ENCODE peak calls at places on chromosome 19, in five cellular contexts. B, E, L, P and N are unnamed samples.

GRCh38 chr19:46416077-46416709 is 2.8 kb upstream of the CCDC8 start:
- DNase-seq in B (peak; percentile 87), E (peak; percentile 87), L (peak; percentile 35), P (peak; percentile 98), N (peak; percentile 91)

GRCh38 chr19:29487432-29487831 is 38.4 kb upstream of the VSTM2B start:
- DNase-seq in B (no peak), E (no peak), L (no peak), P (no peak), N (no peak)

GRCh38 chr19:54594737-54595136 is 1.3 kb downstream of the LILRA1 start:
- DNase-seq in B (no peak), E (no peak), L (no peak), P (no peak), N (no peak)

GRCh38 chr19:51342631-51343569 is 961 bp upstream of the VSIG10L start:
- DNase-seq in B (no peak), E (no peak), L (no peak), P (no peak), N (no peak)

GRCh38 chr19:2923510-2923909 is 21.3 kb downstream of the ZNF77 start:
- DNase-seq in B (no peak), E (no peak), L (no peak), P (no peak), N (peak; percentile 82)

GRCh38 chr19:42420055-42420544 is 7.1 kb downstream of the LIPE start:
- DNase-seq in B (peak; percentile 44), E (no peak), L (no peak), P (peak; percentile 66), N (peak; percentile 44)

GRCh38 chr19:19538077-19538764 is at the start of gene CILP2:
- DNase-seq in B (no peak), E (no peak), L (no peak), P (peak; percentile 86), N (no peak)

GRCh38 chr19:39296055-39296645 is at the start of gene IFNL1:
- DNase-seq in B (no peak), E (no peak), L (no peak), P (no peak), N (no peak)

GRCh38 chr19:33098023-33098652 is 17.2 kb downstream of the GPATCH1 start:
- DNase-seq in B (no peak), E (no peak), L (no peak), P (no peak), N (no peak)

GRCh38 chr19:56538761-56539263 is at the start of gene ZFP28:
- DNase-seq in B (no peak), E (peak; percentile 85), L (peak; percentile 62), P (no peak), N (no peak)

GRCh38 chr19:58355891-58356235 is 2.6 kb upstream of the A1BG start:
- DNase-seq in B (no peak), E (no peak), L (no peak), P (no peak), N (no peak)

GRCh38 chr19:15544283-15544682 is 36.0 kb downstream of the CYP4F22 start:
- DNase-seq in B (no peak), E (no peak), L (no peak), P (no peak), N (no peak)

GRCh38 chr19:7506385-7507328 is 9.2 kb upstream of the ZNF358 start:
- DNase-seq in B (peak; percentile 61), E (peak; percentile 60), L (peak; percentile 82), P (peak; percentile 91), N (peak; percentile 90)

GRCh38 chr19:4518345-4519171 is at the start of gene PLIN4:
- DNase-seq in B (no peak), E (peak; percentile 83), L (no peak), P (no peak), N (peak; percentile 28)

GRCh38 chr19:10260141-10260584 is 8.1 kb downstream of the MRPL4 start:
- DNase-seq in B (no peak), E (no peak), L (no peak), P (no peak), N (no peak)

GRCh38 chr19:45231891-45232290 is 13.3 kb downstream of the EXOC3L2 start:
- DNase-seq in B (no peak), E (no peak), L (no peak), P (no peak), N (no peak)

GRCh38 chr19:19550454-19550842 is 12.4 kb downstream of the CILP2 start:
- DNase-seq in B (no peak), E (no peak), L (no peak), P (no peak), N (no peak)

GRCh38 chr19:19226204-19226603 is 14.4 kb downstream of the NCAN start:
- DNase-seq in B (no peak), E (no peak), L (no peak), P (no peak), N (no peak)

GRCh38 chr19:21082011-21082975 is at the start of gene ZNF714:
- DNase-seq in B (peak; percentile 95), E (peak; percentile 93), L (peak; percentile 90), P (peak; percentile 97), N (peak; percentile 88)

GRCh38 chr19:53908106-53908932 is 759 bp upstream of the CACNG7 start:
- DNase-seq in B (peak; percentile 30), E (peak; percentile 36), L (no peak), P (peak; percentile 88), N (peak; percentile 66)

GRCh38 chr19:18915639-18916038 is 3.5 kb downstream of the COPE start:
- DNase-seq in B (no peak), E (no peak), L (no peak), P (peak; percentile 69), N (peak; percentile 33)

DNA sequence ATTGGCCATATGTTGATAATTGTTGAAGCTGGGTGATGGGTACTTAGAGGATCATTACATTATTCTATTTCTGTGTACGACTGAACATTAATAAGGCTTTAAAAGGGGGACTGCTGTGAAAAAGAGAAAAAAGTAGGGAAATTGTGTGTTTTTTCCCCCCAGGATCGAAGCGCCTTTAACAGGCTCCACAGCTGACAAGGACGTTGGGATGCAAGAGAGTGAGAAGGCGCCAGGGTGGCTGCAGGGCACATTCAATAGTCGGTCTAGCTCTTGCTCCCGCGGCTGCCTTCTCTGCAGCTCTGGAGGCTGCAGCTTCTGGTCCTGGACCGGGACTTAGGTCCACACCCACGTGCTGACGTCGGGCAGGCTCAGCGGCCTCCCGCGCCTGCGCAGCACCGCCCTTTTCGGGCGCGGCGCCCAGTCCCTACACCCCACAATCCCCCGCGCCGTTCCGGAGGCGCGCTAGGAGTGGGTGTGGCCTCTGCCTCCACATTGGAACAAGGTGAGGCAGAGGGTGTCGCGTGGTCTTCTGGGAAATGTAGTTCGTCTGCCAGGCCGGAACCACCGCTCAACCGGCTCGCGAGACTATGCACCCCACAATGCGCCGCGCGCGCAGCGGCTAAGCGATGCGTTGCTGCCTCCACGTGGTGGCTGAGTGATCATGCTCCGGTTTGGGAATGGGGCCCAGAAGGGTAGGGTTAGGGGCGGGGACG is 4.9 kb upstream of the LRFN3 start:
- DNase-seq in B (peak; percentile 99), E (peak; percentile 99), L (peak; percentile 97), P (peak; percentile 100), N (peak; percentile 100)
- H3K4me3 ChIP-seq in B (peak overlapping the region; percentile 47), E (peak overlapping the region; percentile 43), L (no peak overlapping the region), P (peak overlapping the region; percentile 41), N (peak overlapping the region; percentile 46)

GRCh38 chr19:49294401-49294800 is 30.6 kb downstream of the SLC6A16 start:
- DNase-seq in B (no peak), E (no peak), L (no peak), P (no peak), N (no peak)

GRCh38 chr19:49301866-49302252 is 23.1 kb downstream of the SLC6A16 start:
- DNase-seq in B (no peak), E (no peak), L (no peak), P (no peak), N (no peak)

GRCh38 chr19:49301165-49301865 is 23.7 kb downstream of the SLC6A16 start:
- DNase-seq in B (peak; percentile 72), E (peak; percentile 58), L (peak; percentile 68), P (peak; percentile 84), N (peak; percentile 62)

GRCh38 chr19:49295208-49295880 is 29.6 kb downstream of the SLC6A16 start:
- DNase-seq in B (no peak), E (no peak), L (no peak), P (no peak), N (no peak)

GRCh38 chr19:49297403-49297802 is 27.6 kb downstream of the SLC6A16 start:
- DNase-seq in B (peak; percentile 13), E (no peak), L (no peak), P (no peak), N (peak; percentile 77)
- TF ChIP-seq CTCF in B (no peak), E (no peak), L (no peak), P (no peak), N (no peak)

GRCh38 chr19:14168259-14168972 is 32.0 kb upstream of the ASF1B start:
- DNase-seq in B (no peak), E (no peak), L (no peak), P (no peak), N (no peak)
- H3K4me3 ChIP-seq in B (no peak overlapping the region), E (no peak overlapping the region), L (no peak overlapping the region), P (no peak overlapping the region), N (no peak overlapping the region)

GRCh38 chr19:6501740-6502648 is at the start of gene TUBB4A:
- DNase-seq in B (no peak), E (peak; percentile 11), L (no peak), P (peak; percentile 56), N (no peak)
- TF ChIP-seq CTCF in B (no peak), E (no peak), L (no peak), P (peak; percentile 22), N (no peak)

GRCh38 chr19:12873891-12874745 is 7.1 kb downstream of the DNASE2 start:
- DNase-seq in B (no peak), E (no peak), L (no peak), P (no peak), N (no peak)
- H3K4me3 ChIP-seq in B (no peak overlapping the region), E (no peak overlapping the region), L (no peak overlapping the region), P (no peak overlapping the region), N (no peak overlapping the region)

GRCh38 chr19:13839938-13840750 is 36.8 kb upstream of the NANOS3 start:
- DNase-seq in B (no peak), E (no peak), L (peak; percentile 37), P (no peak), N (no peak)
- TF ChIP-seq CTCF in B (no peak), E (no peak), L (no peak), P (no peak), N (no peak)

GRCh38 chr19:34904521-34904845 is 22.2 kb upstream of the ZNF30 start:
- DNase-seq in B (no peak), E (no peak), L (no peak), P (no peak), N (no peak)
- H3K4me3 ChIP-seq in B (no peak overlapping the region), E (no peak overlapping the region), L (no peak overlapping the region), P (peak overlapping the region; percentile 43), N (no peak overlapping the region)

GRCh38 chr19:11598746-11599145 is 1.5 kb downstream of the ZNF627 start:
- DNase-seq in B (no peak), E (no peak), L (no peak), P (no peak), N (no peak)

GRCh38 chr19:11596156-11596555 is 1.1 kb upstream of the ZNF627 start:
- DNase-seq in B (no peak), E (no peak), L (no peak), P (no peak), N (no peak)

GRCh38 chr19:11598103-11598483 is 810 bp downstream of the ZNF627 start:
- DNase-seq in B (peak; percentile 2), E (no peak), L (no peak), P (no peak), N (no peak)

GRCh38 chr19:11594084-11594483 is 3.2 kb upstream of the ZNF627 start:
- DNase-seq in B (no peak), E (no peak), L (no peak), P (no peak), N (no peak)

GRCh38 chr19:11597202-11598102 is at the start of gene ZNF627:
- DNase-seq in B (peak; percentile 99), E (peak; percentile 100), L (peak; percentile 100), P (peak; percentile 100), N (peak; percentile 99)
- TF ChIP-seq CTCF in B (peak; percentile 38), E (no peak), L (no peak), P (peak; percentile 29), N (peak; percentile 13)